ENCODE peak calls at places on chromosomes 2 and 18, in four cellular contexts. One of them, this sample, is unnamed.

GRCh38 chr2:215791481-215791937 is 221.8 kb downstream of the MREG start:
- DNase-seq in IMR-90: no peak
- DNase-seq in endodermal cell: no peak
- DNase-seq in PC-3: no peak
- DNase-seq in this sample: no peak

GRCh38 chr2:75709297-75709696 is 1.4 kb downstream of the GCFC2 start:
- DNase-seq in IMR-90: no peak
- DNase-seq in endodermal cell: no peak
- DNase-seq in PC-3: no peak
- DNase-seq in this sample: no peak

GRCh38 chr2:71789556-71790219 is 336.3 kb downstream of the DYSF start:
- DNase-seq in IMR-90: no peak
- DNase-seq in endodermal cell: peak
- DNase-seq in PC-3: peak
- DNase-seq in this sample: no peak

GRCh38 chr2:59584958-59585357 is 968.5 kb downstream of the BCL11A start:
- DNase-seq in IMR-90: no peak
- DNase-seq in endodermal cell: peak
- DNase-seq in PC-3: no peak
- DNase-seq in this sample: no peak

GRCh38 chr2:197909377-197909776 is 105.0 kb downstream of the PLCL1 start:
- DNase-seq in IMR-90: peak
- DNase-seq in endodermal cell: no peak
- DNase-seq in PC-3: peak
- DNase-seq in this sample: no peak

GRCh38 chr2:20179755-20180594 is 45.0 kb downstream of the SDC1 start:
- DNase-seq in IMR-90: no peak
- DNase-seq in endodermal cell: peak
- DNase-seq in PC-3: peak
- DNase-seq in this sample: peak

GRCh38 chr2:191218292-191218898 is 26.8 kb upstream of the MYO1B start:
- DNase-seq in IMR-90: peak
- DNase-seq in endodermal cell: peak
- DNase-seq in PC-3: peak
- DNase-seq in this sample: no peak

GRCh38 chr18:36187826-36188721 is 777 bp downstream of the MOCOS start:
- DNase-seq in IMR-90: peak
- DNase-seq in endodermal cell: peak
- DNase-seq in PC-3: peak
- DNase-seq in this sample: peak

GRCh38 chr2:148781544-148781943 is 93.5 kb upstream of the KIF5C start:
- DNase-seq in IMR-90: no peak
- DNase-seq in endodermal cell: no peak
- DNase-seq in PC-3: no peak
- DNase-seq in this sample: no peak

GRCh38 chr2:215808996-215809395 is 204.4 kb downstream of the MREG start:
- DNase-seq in IMR-90: no peak
- DNase-seq in endodermal cell: no peak
- DNase-seq in PC-3: peak
- DNase-seq in this sample: no peak

GRCh38 chr2:43462866-43463641 is 132.8 kb downstream of the THADA start:
- DNase-seq in IMR-90: no peak
- DNase-seq in endodermal cell: no peak
- DNase-seq in PC-3: peak
- DNase-seq in this sample: no peak

GRCh38 chr2:44450806-44451205 is 89.1 kb downstream of the CAMKMT start:
- DNase-seq in IMR-90: no peak
- DNase-seq in endodermal cell: no peak
- DNase-seq in PC-3: no peak
- DNase-seq in this sample: no peak

GRCh38 chr2:8304821-8305766 is 376.8 kb upstream of the ID2 start:
- DNase-seq in IMR-90: no peak
- DNase-seq in endodermal cell: peak
- DNase-seq in PC-3: no peak
- DNase-seq in this sample: no peak

GRCh38 chr2:158034198-158034831 is 67.4 kb upstream of the UPP2 start:
- DNase-seq in IMR-90: peak
- DNase-seq in endodermal cell: peak
- DNase-seq in PC-3: peak
- DNase-seq in this sample: no peak

GRCh38 chr2:240498171-240498957 is 59.4 kb downstream of the ANKMY1 start:
- DNase-seq in IMR-90: no peak
- DNase-seq in endodermal cell: peak
- DNase-seq in PC-3: no peak
- DNase-seq in this sample: no peak

GRCh38 chr2:218043701-218044109 is 25.3 kb upstream of the RUFY4 start:
- DNase-seq in IMR-90: no peak
- DNase-seq in endodermal cell: no peak
- DNase-seq in PC-3: no peak
- DNase-seq in this sample: no peak

GRCh38 chr2:128970332-128971116 is 651.9 kb upstream of the HS6ST1 start:
- DNase-seq in IMR-90: no peak
- DNase-seq in endodermal cell: no peak
- DNase-seq in PC-3: no peak
- DNase-seq in this sample: no peak

GRCh38 chr2:27126252-27126710 is 2.7 kb downstream of the ABHD1 start:
- DNase-seq in IMR-90: no peak
- DNase-seq in endodermal cell: no peak
- DNase-seq in PC-3: no peak
- DNase-seq in this sample: no peak

GRCh38 chr18:9619545-9619944 is 5.2 kb upstream of the PPP4R1 start:
- DNase-seq in IMR-90: peak
- DNase-seq in endodermal cell: no peak
- DNase-seq in PC-3: peak
- DNase-seq in this sample: no peak

GRCh38 chr18:65269375-65269774 is 481.4 kb upstream of the CDH7 start:
- DNase-seq in IMR-90: no peak
- DNase-seq in endodermal cell: no peak
- DNase-seq in PC-3: no peak
- DNase-seq in this sample: no peak

GRCh38 chr2:79734518-79734917 is 221.7 kb downstream of the CTNNA2 start:
- DNase-seq in IMR-90: no peak
- DNase-seq in endodermal cell: no peak
- DNase-seq in PC-3: no peak
- DNase-seq in this sample: no peak

GRCh38 chr2:27857417-27858172 is 32.6 kb downstream of the RBKS start:
- DNase-seq in IMR-90: peak
- DNase-seq in endodermal cell: no peak
- DNase-seq in PC-3: peak
- DNase-seq in this sample: no peak

GRCh38 chr18:7677424-7677823 is 110.3 kb downstream of the PTPRM start:
- DNase-seq in IMR-90: no peak
- DNase-seq in endodermal cell: no peak
- DNase-seq in PC-3: no peak
- DNase-seq in this sample: no peak

GRCh38 chr18:46917108-46917807 is at the start of the genes KATNAL2 and PIAS2:
- DNase-seq in IMR-90: peak
- DNase-seq in endodermal cell: peak
- DNase-seq in PC-3: peak
- DNase-seq in this sample: peak
- TF ChIP-seq CTCF in IMR-90: no peak
- TF ChIP-seq CTCF in endodermal cell: no peak
- TF ChIP-seq CTCF in PC-3: no peak
- TF ChIP-seq CTCF in this sample: no peak

DNA sequence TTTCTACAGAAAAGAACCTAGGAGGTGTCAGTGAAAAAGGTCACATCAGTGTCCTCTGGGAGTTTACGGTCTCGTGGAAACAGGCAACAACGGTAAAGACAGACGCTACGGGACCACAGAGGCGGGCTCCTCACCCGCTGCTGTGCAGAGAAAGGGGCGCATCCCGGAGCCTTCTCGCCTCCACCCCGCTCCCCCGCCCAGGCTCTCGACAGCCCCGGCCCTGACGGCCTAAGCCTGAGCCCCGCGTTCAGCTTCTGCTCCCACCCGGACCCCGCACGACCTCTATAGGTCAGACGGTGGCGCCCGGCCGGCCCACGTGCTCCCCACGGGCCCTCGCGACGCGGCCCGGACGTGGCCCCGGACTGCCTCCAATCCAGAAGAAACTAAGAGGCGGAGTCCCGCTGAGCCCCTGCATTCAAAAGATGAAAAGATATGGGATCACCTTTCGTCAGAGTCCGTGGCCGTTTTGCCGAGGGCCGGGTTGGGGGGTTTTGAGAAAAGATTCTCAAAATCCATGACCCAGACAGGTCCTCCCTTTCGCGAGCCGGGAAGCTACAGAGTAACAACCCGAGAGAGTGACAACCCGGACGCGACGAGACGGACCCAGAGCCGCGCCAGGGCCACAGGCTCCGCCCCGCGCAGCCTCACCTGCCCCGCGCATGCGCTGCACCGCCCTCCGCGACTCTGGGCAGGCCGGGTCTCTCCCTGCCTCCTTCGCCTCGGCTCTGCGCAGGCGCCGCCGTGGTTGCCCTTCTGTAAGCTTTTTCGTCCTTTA is at the start of gene ZC3H8:
- DNase-seq in IMR-90: peak
- DNase-seq in endodermal cell: peak
- DNase-seq in PC-3: peak
- DNase-seq in this sample: peak
- H3K9ac ChIP-seq in IMR-90: peak
- H3K9ac ChIP-seq in endodermal cell: peak
- H3K9ac ChIP-seq in PC-3: peak
- H3K9ac ChIP-seq in this sample: peak

GRCh38 chr2:160557903-160558302 is 64.3 kb upstream of the RBMS1 start:
- DNase-seq in IMR-90: no peak
- DNase-seq in endodermal cell: no peak
- DNase-seq in PC-3: no peak
- DNase-seq in this sample: no peak
- TF ChIP-seq CTCF in IMR-90: no peak
- TF ChIP-seq CTCF in endodermal cell: no peak
- TF ChIP-seq CTCF in PC-3: no peak
- TF ChIP-seq CTCF in this sample: no peak

GRCh38 chr2:238865744-238866355 is 18.0 kb downstream of the TWIST2 start:
- DNase-seq in IMR-90: no peak
- DNase-seq in endodermal cell: peak
- DNase-seq in PC-3: no peak
- DNase-seq in this sample: no peak
- H3K9ac ChIP-seq in IMR-90: no peak
- H3K9ac ChIP-seq in endodermal cell: no peak
- H3K9ac ChIP-seq in PC-3: no peak
- H3K9ac ChIP-seq in this sample: no peak

DNA sequence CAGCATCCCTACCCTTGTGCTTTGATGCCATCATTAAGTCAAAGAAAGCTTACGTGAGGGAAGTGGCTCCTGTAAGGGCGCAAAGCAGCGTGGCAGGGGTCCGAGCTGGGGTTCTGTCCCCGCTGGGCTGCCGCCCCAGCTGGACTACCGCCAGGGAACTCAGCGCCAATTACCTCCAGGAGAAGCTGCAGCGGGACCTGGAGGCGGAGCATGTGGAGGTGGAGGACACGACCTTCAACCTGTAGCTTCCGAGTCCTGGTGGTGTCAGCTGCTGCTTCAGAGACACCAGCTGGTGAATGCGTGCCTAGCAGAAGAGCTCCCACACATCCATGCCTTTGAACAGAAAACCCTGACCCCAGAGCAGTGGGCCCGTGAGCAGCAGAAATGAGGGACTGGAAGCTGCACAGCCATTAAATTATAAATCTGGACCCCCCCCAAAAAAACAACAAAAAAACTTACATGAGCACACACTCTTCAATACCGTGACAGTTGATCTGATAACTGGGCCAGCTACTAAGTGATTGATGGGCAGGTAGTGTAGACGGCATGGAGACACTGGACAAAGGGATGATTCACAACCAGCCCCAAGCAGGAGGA is 20.1 kb upstream of the YES1 start:
- DNase-seq in IMR-90: no peak
- DNase-seq in endodermal cell: peak
- DNase-seq in PC-3: no peak
- DNase-seq in this sample: no peak
- TF ChIP-seq CTCF in IMR-90: no peak
- TF ChIP-seq CTCF in endodermal cell: peak
- TF ChIP-seq CTCF in PC-3: peak
- TF ChIP-seq CTCF in this sample: no peak

GRCh38 chr2:675460-675859 is 1.7 kb downstream of the TMEM18 start:
- DNase-seq in IMR-90: peak
- DNase-seq in endodermal cell: peak
- DNase-seq in PC-3: no peak
- DNase-seq in this sample: no peak
- H3K9ac ChIP-seq in IMR-90: peak
- H3K9ac ChIP-seq in endodermal cell: no peak
- H3K9ac ChIP-seq in PC-3: no peak
- H3K9ac ChIP-seq in this sample: no peak

DNA sequence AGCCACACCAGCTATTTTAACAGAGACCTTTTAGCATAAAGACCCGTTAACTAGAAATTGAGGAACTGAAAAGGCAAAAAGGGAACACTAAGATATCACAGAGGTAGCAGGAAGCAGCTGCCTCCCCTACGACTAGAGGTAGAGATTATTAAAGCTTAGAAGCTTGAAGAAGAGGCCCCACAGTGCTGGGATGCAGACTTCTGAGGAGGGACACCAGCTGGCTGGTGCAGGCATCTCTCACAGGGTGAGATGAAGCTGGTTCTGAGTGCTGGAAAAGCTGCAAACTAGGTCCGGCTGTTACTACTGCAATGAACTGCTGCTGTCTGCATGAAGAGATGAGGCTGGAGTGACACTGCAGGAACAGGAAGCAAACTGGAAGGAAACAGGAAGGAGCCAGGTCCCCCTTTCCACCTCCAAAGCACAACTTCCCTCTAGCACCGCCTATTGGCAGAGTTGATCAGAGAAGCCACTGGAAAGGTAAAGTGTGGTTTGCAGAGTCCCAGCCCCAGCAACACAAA is 61.2 kb upstream of the MRPS9 start:
- DNase-seq in IMR-90: no peak
- DNase-seq in endodermal cell: peak
- DNase-seq in PC-3: peak
- DNase-seq in this sample: no peak
- TF ChIP-seq CTCF in IMR-90: no peak
- TF ChIP-seq CTCF in endodermal cell: peak
- TF ChIP-seq CTCF in PC-3: peak
- TF ChIP-seq CTCF in this sample: no peak

This sample was measured in kidney.